ENCODE peak calls at places on chromosomes 3 and 15, in four cellular contexts. L, E, B and K are unnamed samples.

GRCh38 chr3:150567328-150567727 is 20.7 kb downstream of the EIF2A start:
- DNase-seq in L (no peak), B (no peak), E (no peak), K (no peak)

GRCh38 chr15:65576669-65577068 is 34.3 kb downstream of the INTS14 start:
- DNase-seq in E (no peak), L (no peak), B (no peak), K (no peak)

GRCh38 chr15:71529353-71529752 is 281.0 kb upstream of the NR2E3 start:
- DNase-seq in E (no peak), B (no peak), L (no peak), K (no peak)

GRCh38 chr3:14133188-14133800 is 8.4 kb downstream of the TMEM43 start:
- DNase-seq in L (no peak), B (peak; percentile 69), E (no peak), K (no peak)

GRCh38 chr3:23314981-23315805 is 112.1 kb downstream of the UBE2E2 start:
- DNase-seq in E (no peak), B (no peak), L (no peak), K (no peak)

GRCh38 chr3:119294889-119295769 is 946 bp downstream of the ARHGAP31 start:
- DNase-seq in L (no peak), B (no peak), E (peak; percentile 28), K (no peak)

GRCh38 chr3:126389792-126390142 is 4.9 kb upstream of the CFAP100 start:
- DNase-seq in E (no peak), L (no peak), B (no peak), K (no peak)

GRCh38 chr15:87522997-87523396 is 733.5 kb downstream of the NTRK3 start:
- DNase-seq in B (no peak), E (no peak), L (no peak), K (no peak)

GRCh38 chr15:38144921-38145320 is 107.7 kb upstream of the SPRED1 start:
- DNase-seq in L (no peak), E (no peak), B (no peak), K (no peak)

GRCh38 chr3:30626443-30627181 is 20.2 kb downstream of the TGFBR2 start:
- DNase-seq in E (peak; percentile 64), L (no peak), B (no peak), K (no peak)

GRCh38 chr3:138465927-138466326 is 31.5 kb downstream of the ESYT3 start:
- DNase-seq in B (no peak), E (no peak), L (no peak), K (no peak)

GRCh38 chr3:32355892-32356291 is 35.8 kb upstream of the CMTM7 start:
- DNase-seq in L (no peak), B (no peak), E (no peak), K (no peak)

GRCh38 chr3:152121292-152121654 is 147.5 kb upstream of the MBNL1 start:
- DNase-seq in L (no peak), B (no peak), E (peak; percentile 23), K (no peak)

GRCh38 chr15:63080638-63081250 is 38.2 kb downstream of the TPM1 start:
- DNase-seq in B (no peak), E (no peak), L (no peak), K (no peak)

GRCh38 chr15:97115764-97116075 is 785.2 kb downstream of the NR2F2 start:
- DNase-seq in L (no peak), B (no peak), E (no peak), K (no peak)

GRCh38 chr15:37253877-37254276 is 153.5 kb upstream of the MEIS2 start:
- DNase-seq in L (no peak), E (no peak), B (no peak), K (no peak)

GRCh38 chr15:40906947-40907802 is 12.9 kb downstream of the VPS18 start:
- DNase-seq in L (no peak), B (no peak), E (no peak), K (no peak)

GRCh38 chr15:49225572-49226281 is 55.7 kb downstream of the GALK2 start:
- DNase-seq in E (peak; percentile 33), L (no peak), B (no peak), K (peak; percentile 26)

GRCh38 chr15:69060041-69060481 is 45.6 kb downstream of the NOX5 start:
- DNase-seq in L (no peak), B (no peak), E (no peak), K (no peak)

GRCh38 chr3:34808287-34808686 is 831.0 kb upstream of the ARPP21 start:
- DNase-seq in L (no peak), E (no peak), B (no peak), K (no peak)

GRCh38 chr3:196599734-196600128 is 31.3 kb downstream of the FBXO45 start:
- DNase-seq in B (no peak), L (no peak), E (peak; percentile 12), K (no peak)

GRCh38 chr3:44171891-44172290 is 69.8 kb upstream of the TOPAZ1 start:
- DNase-seq in L (no peak), E (no peak), B (no peak), K (no peak)

GRCh38 chr3:174547801-174548200 is 311.3 kb upstream of the NAALADL2 start:
- DNase-seq in L (no peak), B (no peak), E (no peak), K (no peak)

GRCh38 chr15:99403597-99403996 is 152.3 kb downstream of the LRRC28 start:
- DNase-seq in E (no peak), L (no peak), B (no peak), K (no peak)

GRCh38 chr15:59862191-59863155 is 141.6 kb upstream of the FOXB1 start:
- DNase-seq in L (no peak), E (no peak), B (no peak), K (no peak)

GRCh38 chr3:47781685-47782537 is at the start of gene SMARCC1:
- DNase-seq in B (peak; percentile 93), L (peak; percentile 94), E (peak; percentile 96), K (peak; percentile 100)

GRCh38 chr15:72800819-72801481 is 17.4 kb upstream of the ADPGK start:
- DNase-seq in E (no peak), B (no peak), L (no peak), K (no peak)

GRCh38 chr3:123067689-123068226 is 933 bp downstream of the PDIA5 start:
- DNase-seq in E (peak; percentile 16), L (no peak), B (no peak), K (no peak)

GRCh38 chr3:182671942-182672341 is 121.4 kb upstream of the ATP11B start:
- DNase-seq in E (no peak), B (no peak), L (no peak), K (no peak)

GRCh38 chr3:184305577-184305976 is 6.5 kb downstream of the PSMD2 start:
- DNase-seq in B (no peak), L (no peak), E (peak; percentile 40), K (peak; percentile 21)

GRCh38 chr3:72123908-72124441 is 339.0 kb upstream of the PROK2 start:
- DNase-seq in B (peak; percentile 21), E (peak; percentile 87), L (peak; percentile 19), K (peak; percentile 18)

GRCh38 chr3:127741690-127742089 is 68.9 kb downstream of the ABTB1 start:
- DNase-seq in E (no peak), B (no peak), L (no peak), K (no peak)

GRCh38 chr15:74541494-74542191 is 623 bp downstream of the ARID3B start:
- DNase-seq in E (no peak), B (peak; percentile 29), L (peak; percentile 74), K (peak; percentile 66)
- TF ChIP-seq BHLHE40 in E (no peak), B (no peak), L (peak; percentile 33), K (peak; percentile 42)

DNA sequence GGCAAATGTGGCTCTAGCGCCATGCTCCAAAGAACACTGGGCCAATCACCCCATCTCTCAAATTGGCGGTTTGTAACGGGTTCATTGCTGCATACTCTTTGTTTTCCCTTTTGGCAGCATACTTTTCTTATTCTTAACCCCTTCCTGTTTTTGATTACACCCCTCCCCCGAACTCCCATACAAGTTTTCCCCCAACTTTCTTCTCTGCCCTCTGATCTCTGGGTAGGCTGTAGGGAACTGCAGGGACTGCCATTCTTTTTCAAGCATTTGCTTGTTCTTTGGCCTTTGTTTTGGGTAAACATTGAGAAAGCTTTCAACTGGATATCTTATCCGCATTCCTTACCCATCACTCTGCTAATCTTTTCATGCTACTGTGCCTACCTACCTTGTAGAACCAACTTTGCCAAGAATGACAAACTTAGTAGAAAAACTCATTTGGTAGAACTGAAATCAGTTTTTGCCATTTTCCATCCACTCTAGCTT is 1.6 kb downstream of the PPM1L start:
- DNase-seq in B (no peak), L (no peak), E (no peak), K (no peak)
- TF ChIP-seq CHD4 in B (no peak), L (no peak), E (no peak), K (no peak)

DNA sequence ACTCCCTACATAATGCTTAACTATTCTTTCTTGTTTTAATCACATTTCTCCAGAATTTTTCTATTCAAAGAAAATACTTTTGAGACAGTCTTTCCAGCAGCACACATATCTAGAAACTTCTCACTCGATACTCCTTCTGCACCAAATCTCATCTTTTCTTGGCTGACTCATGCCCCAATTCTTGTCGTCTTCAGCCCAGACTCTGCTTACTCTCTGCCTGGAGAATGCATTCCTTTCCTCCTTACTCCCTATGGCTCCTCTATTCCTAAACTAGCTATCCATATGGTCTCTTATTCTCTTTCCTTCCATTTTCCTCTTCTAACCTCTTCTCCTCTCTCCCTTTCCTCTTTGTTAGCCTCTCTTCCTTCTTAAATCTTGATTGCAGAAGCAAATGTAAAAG is 158.7 kb downstream of the GBE1 start:
- DNase-seq in B (no peak), E (no peak), L (no peak), K (no peak)
- TF ChIP-seq BHLHE40 in B (no peak), E (no peak), L (no peak), K (no peak)

GRCh38 chr3:5376761-5377160 is 189.3 kb downstream of the EDEM1 start:
- DNase-seq in B (peak; percentile 85), L (no peak), E (no peak), K (no peak)
- TF ChIP-seq CHD4 in B (no peak), L (no peak), E (no peak), K (no peak)